ENCODE peak calls at places on chromosomes 16 and 17, in nine cellular contexts. T is stromal cell of bone marrow; C is H7; U is amygdala; L is psoas muscle; R is central memory CD4-positive, alpha-beta T cell; G is neural progenitor cell; Q is GM12891; D is heart right ventricle. Y is an unnamed sample.
A peak's percentile ranks its signal among the peaks of the same experiment; 100 is the strongest.

GRCh38 chr17:8477653-8478441 is 42.2 kb downstream of the NDEL1 start:
- DNase-seq in G (no peak), R (no peak), D (no peak), Q (no peak), U (no peak), L (no peak), T (no peak), C (peak; percentile 26), Y (no peak)

GRCh38 chr17:1730345-1731193 is 6.1 kb downstream of the WDR81 start:
- DNase-seq in U (no peak), R (no peak), T (peak; percentile 68), G (no peak), C (peak; percentile 50), D (peak; percentile 86), L (peak; percentile 96), Q (no peak), Y (peak; percentile 54)

GRCh38 chr16:68987734-68988457 is 117.6 kb upstream of the HAS3 start:
- DNase-seq in U (no peak), G (no peak), Q (no peak), T (no peak), C (peak; percentile 23), L (no peak), D (no peak), R (no peak), Y (no peak)

GRCh38 chr17:35161281-35161761 is 13.7 kb downstream of the UNC45B start:
- DNase-seq in G (no peak), U (no peak), L (no peak), T (no peak), R (peak; percentile 60), D (no peak), Q (no peak), C (no peak), Y (no peak)

GRCh38 chr16:14187517-14188338 is 116.6 kb downstream of the MRTFB start:
- DNase-seq in L (no peak), T (no peak), Q (no peak), G (no peak), D (no peak), C (no peak), R (no peak), U (no peak), Y (no peak)

GRCh38 chr16:17927015-17927414 is 409.5 kb downstream of the NPIPA8 start:
- DNase-seq in D (no peak), U (no peak), Q (no peak), L (no peak), T (no peak), G (no peak), R (no peak), C (no peak), Y (no peak)

GRCh38 chr16:8828541-8829165 is 31.0 kb downstream of the PMM2 start:
- DNase-seq in T (no peak), G (no peak), D (no peak), R (no peak), U (no peak), Q (no peak), L (no peak), C (no peak), Y (no peak)

GRCh38 chr17:67619555-67619954 is 98.2 kb upstream of the NOL11 start:
- DNase-seq in G (no peak), T (no peak), L (no peak), D (no peak), Q (no peak), C (no peak), R (no peak), U (no peak), Y (no peak)

GRCh38 chr17:27808629-27809028 is 8.3 kb upstream of the NOS2 start:
- DNase-seq in G (no peak), L (no peak), R (no peak), Q (no peak), C (peak; percentile 57), T (no peak), U (no peak), D (no peak), Y (no peak)

GRCh38 chr16:75679366-75679765 is 2.6 kb upstream of the CPHXL2 start:
- DNase-seq in U (no peak), D (no peak), T (no peak), R (no peak), Q (no peak), G (no peak), C (no peak), L (no peak), Y (no peak)

GRCh38 chr16:50267651-50268050 is 1.3 kb downstream of the ADCY7 start:
- DNase-seq in L (peak; percentile 44), U (no peak), D (no peak), R (peak; percentile 36), Q (no peak), G (no peak), T (no peak), C (peak; percentile 51), Y (no peak)

GRCh38 chr17:75738218-75738802 is 17.1 kb downstream of the ITGB4 start:
- DNase-seq in D (no peak), L (no peak), U (no peak), C (no peak), G (no peak), T (peak; percentile 8), Q (peak; percentile 67), R (no peak), Y (peak; percentile 20)

GRCh38 chr17:83199500-83200201 is 120.2 kb downstream of the METRNL start:
- DNase-seq in U (no peak), L (peak; percentile 78), C (no peak), D (peak; percentile 46), T (peak; percentile 61), G (no peak), Q (no peak), R (peak; percentile 16), Y (no peak)

GRCh38 chr16:28304214-28304613 is 11.9 kb downstream of the SBK1 start:
- DNase-seq in Q (no peak), D (peak; percentile 39), U (no peak), T (peak; percentile 6), C (peak; percentile 81), L (no peak), G (peak; percentile 77), R (no peak), Y (no peak)

GRCh38 chr17:4536742-4537411 is 18.3 kb downstream of the MYBBP1A start:
- DNase-seq in T (no peak), G (no peak), R (no peak), Q (no peak), D (no peak), C (peak; percentile 87), U (no peak), L (peak; percentile 70), Y (no peak)

GRCh38 chr16:89094252-89094901 is 725 bp downstream of the ACSF3 start:
- DNase-seq in Q (no peak), T (no peak), U (no peak), R (peak; percentile 16), L (no peak), D (no peak), G (peak; percentile 46), C (peak; percentile 74), Y (no peak)

GRCh38 chr16:66824006-66824405 is 6.8 kb downstream of the NAE1 start:
- DNase-seq in U (no peak), G (no peak), T (peak; percentile 19), C (no peak), D (no peak), Q (no peak), R (no peak), L (no peak), Y (no peak)

GRCh38 chr17:40104570-40105471 is 4.4 kb upstream of the NR1D1 start:
- DNase-seq in R (no peak), D (no peak), C (no peak), G (no peak), L (no peak), U (no peak), T (no peak), Q (no peak), Y (no peak)

GRCh38 chr16:1772908-1773702 is at the start of gene MRPS34:
- DNase-seq in C (peak; percentile 98), Q (peak; percentile 87), D (peak; percentile 79), U (peak; percentile 45), T (peak; percentile 57), R (peak; percentile 69), L (peak; percentile 92), G (peak; percentile 97), Y (peak; percentile 57)

GRCh38 chr17:31058958-31059357 is 35.8 kb upstream of the NF1 start:
- DNase-seq in U (no peak), Q (no peak), T (no peak), L (no peak), G (no peak), D (no peak), R (no peak), C (no peak), Y (no peak)

GRCh38 chr16:49431040-49431439 is 57.4 kb downstream of the C16orf78 start:
- DNase-seq in R (no peak), D (no peak), Q (no peak), L (no peak), C (no peak), G (no peak), U (no peak), T (no peak), Y (no peak)

GRCh38 chr16:16071631-16072244 is 122.3 kb downstream of the ABCC1 start:
- DNase-seq in C (no peak), L (peak; percentile 74), G (no peak), T (no peak), R (no peak), Q (no peak), U (no peak), D (peak; percentile 48), Y (no peak)

GRCh38 chr16:68090526-68090925 is 5.4 kb downstream of the NFATC3 start:
- DNase-seq in D (no peak), R (no peak), G (no peak), C (no peak), T (no peak), Q (no peak), L (no peak), U (no peak), Y (no peak)

GRCh38 chr17:2865228-2865627 is 69.0 kb downstream of the RAP1GAP2 start:
- DNase-seq in T (no peak), C (no peak), G (no peak), D (no peak), Q (no peak), L (no peak), R (no peak), U (no peak), Y (no peak)

GRCh38 chr17:43312011-43312410 is 78.2 kb upstream of the RNU2-1 start:
- DNase-seq in Q (no peak), U (no peak), C (no peak), L (no peak), G (no peak), T (no peak), D (no peak), R (no peak), Y (no peak)

GRCh38 chr17:44927696-44928095 is 12.4 kb upstream of the GFAP start:
- DNase-seq in L (no peak), R (no peak), G (no peak), C (no peak), U (no peak), Q (no peak), D (no peak), T (no peak), Y (no peak)

GRCh38 chr16:78925071-78925714 is 675.3 kb downstream of the MAF start:
- DNase-seq in C (peak; percentile 70), G (peak; percentile 28), D (peak; percentile 16), U (no peak), T (peak; percentile 3), L (peak; percentile 70), R (no peak), Q (peak; percentile 6), Y (no peak)

GRCh38 chr16:85181091-85181738 is 68.9 kb upstream of the CIBAR2 start:
- DNase-seq in C (no peak), D (no peak), L (peak; percentile 51), U (no peak), T (no peak), G (no peak), R (no peak), Q (no peak), Y (no peak)

GRCh38 chr17:16269658-16270057 is 52.6 kb downstream of the PIGL start:
- DNase-seq in G (no peak), R (no peak), T (peak; percentile 64), C (no peak), U (no peak), D (no peak), L (no peak), Q (no peak), Y (no peak)

GRCh38 chr17:45402916-45403315 is 29.8 kb downstream of the ARHGAP27 start:
- DNase-seq in D (no peak), C (no peak), L (no peak), R (no peak), U (no peak), Q (no peak), T (no peak), G (no peak), Y (no peak)

GRCh38 chr16:50464325-50465290 is 83.6 kb upstream of the NKD1 start:
- DNase-seq in C (peak; percentile 71), D (no peak), Q (no peak), T (no peak), L (no peak), U (no peak), G (no peak), R (no peak), Y (no peak)